ENCODE peak calls at places on chromosomes 5 and 9, in six cellular contexts. K is fibroblast of mammary gland, S is GM23248, I is NCI-H1092, B is RWPE1, Y is hepatocyte. A is an unnamed sample.

GRCh38 chr5:40384782-40385390 is 294.8 kb upstream of the PTGER4 start:
- DNase-seq in Y (no peak), B (no peak), I (no peak), S (no peak), K (no peak), A (no peak)

GRCh38 chr9:91033802-91034201 is 232.2 kb downstream of the SYK start:
- DNase-seq in K (peak; percentile 24), Y (no peak), I (no peak), S (peak; percentile 22), B (no peak), A (peak; percentile 4)

GRCh38 chr9:94812343-94812742 is 85.8 kb downstream of the AOPEP start:
- DNase-seq in S (peak; percentile 77), K (peak; percentile 52), I (no peak), B (peak; percentile 53), Y (no peak), A (no peak)

GRCh38 chr9:83544002-83544698 is 5.9 kb upstream of the FRMD3 start:
- DNase-seq in S (peak; percentile 89), I (peak; percentile 59), Y (peak; percentile 80), K (peak; percentile 80), B (peak; percentile 36), A (peak; percentile 65)

GRCh38 chr5:16666140-16666860 is 49.5 kb upstream of the RETREG1 start:
- DNase-seq in B (no peak), Y (no peak), I (no peak), K (no peak), S (no peak), A (no peak)

GRCh38 chr5:57366744-57367143 is 115.9 kb downstream of the ACTBL2 start:
- DNase-seq in I (no peak), Y (peak; percentile 11), S (peak; percentile 64), B (peak; percentile 91), K (peak; percentile 29), A (peak; percentile 58)

GRCh38 chr5:177370488-177371119 is 12.9 kb downstream of the RGS14 start:
- DNase-seq in Y (peak; percentile 97), S (peak; percentile 94), I (peak; percentile 67), B (peak; percentile 96), K (peak; percentile 79), A (peak; percentile 91)

GRCh38 chr9:17402309-17402708 is 176.6 kb upstream of the SH3GL2 start:
- DNase-seq in I (no peak), B (peak; percentile 7), Y (no peak), S (peak; percentile 36), K (peak; percentile 47), A (peak; percentile 31)

GRCh38 chr9:101467690-101468089 is 32.1 kb upstream of the ALDOB start:
- DNase-seq in I (no peak), B (no peak), S (no peak), Y (no peak), K (no peak), A (no peak)

GRCh38 chr5:168075387-168075786 is 216.1 kb upstream of the WWC1 start:
- DNase-seq in K (no peak), S (no peak), Y (no peak), I (no peak), B (no peak), A (no peak)

GRCh38 chr5:164098979-164099378 is 593.6 kb downstream of the MAT2B start:
- DNase-seq in S (no peak), B (no peak), Y (no peak), I (no peak), K (no peak), A (no peak)

GRCh38 chr9:97842960-97843359 is 10.1 kb upstream of the FOXE1 start:
- DNase-seq in K (no peak), B (no peak), I (no peak), S (no peak), Y (no peak), A (no peak)

GRCh38 chr5:134249469-134250379 is 23.9 kb upstream of the PPP2CA start:
- DNase-seq in K (peak; percentile 72), B (no peak), Y (no peak), I (no peak), S (peak; percentile 42), A (no peak)

GRCh38 chr5:181173027-181173419 is 25.6 kb downstream of the OR2V2 start:
- DNase-seq in S (no peak), I (no peak), K (peak; percentile 70), Y (no peak), B (peak; percentile 61), A (peak; percentile 64)

GRCh38 chr5:13708432-13708831 is 236.1 kb downstream of the DNAH5 start:
- DNase-seq in S (peak; percentile 29), K (no peak), B (no peak), I (no peak), Y (no peak), A (no peak)

GRCh38 chr5:81023261-81024015 is 63.3 kb downstream of the RASGRF2 start:
- DNase-seq in S (no peak), K (no peak), B (no peak), Y (no peak), I (no peak), A (no peak)

GRCh38 chr5:171595801-171596231 is 176.4 kb downstream of the FGF18 start:
- DNase-seq in K (peak; percentile 95), I (no peak), B (peak; percentile 45), Y (no peak), S (peak; percentile 81), A (peak; percentile 10)

A was measured in HT-29.